ENCODE peak calls at places on chromosomes 3 and 15, in five cellular contexts. One of them, this sample, is unnamed.

GRCh38 chr15:66885281-66885915 is 180.0 kb upstream of the SMAD3 start:
- DNase-seq in activated T-cell treated with anti-CD3 and anti-CD28 coated beads for 1 hour: no peak
- DNase-seq in NCI-H1417: no peak
- DNase-seq in A172: no peak
- DNase-seq in fibroblast of mammary gland: no peak
- DNase-seq in this sample: no peak

GRCh38 chr3:64027708-64028107 is 4.4 kb upstream of the PSMD6 start:
- DNase-seq in NCI-H1417: no peak
- DNase-seq in fibroblast of mammary gland: no peak
- DNase-seq in A172: no peak
- DNase-seq in activated T-cell treated with anti-CD3 and anti-CD28 coated beads for 1 hour: no peak
- DNase-seq in this sample: no peak

GRCh38 chr15:27706300-27706699 is 392.8 kb downstream of the OCA2 start:
- DNase-seq in fibroblast of mammary gland: no peak
- DNase-seq in activated T-cell treated with anti-CD3 and anti-CD28 coated beads for 1 hour: no peak
- DNase-seq in A172: no peak
- DNase-seq in NCI-H1417: no peak
- DNase-seq in this sample: no peak

GRCh38 chr3:147361671-147362420 is 44.5 kb downstream of the ZIC4 start:
- DNase-seq in fibroblast of mammary gland: peak
- DNase-seq in A172: peak
- DNase-seq in NCI-H1417: peak
- DNase-seq in activated T-cell treated with anti-CD3 and anti-CD28 coated beads for 1 hour: no peak
- DNase-seq in this sample: peak

GRCh38 chr3:15616053-15616452 is 14.5 kb downstream of the BTD start:
- DNase-seq in activated T-cell treated with anti-CD3 and anti-CD28 coated beads for 1 hour: no peak
- DNase-seq in fibroblast of mammary gland: peak
- DNase-seq in NCI-H1417: no peak
- DNase-seq in A172: peak
- DNase-seq in this sample: peak

GRCh38 chr3:180354214-180354613 is 247.7 kb upstream of the TTC14 start:
- DNase-seq in fibroblast of mammary gland: no peak
- DNase-seq in A172: no peak
- DNase-seq in activated T-cell treated with anti-CD3 and anti-CD28 coated beads for 1 hour: no peak
- DNase-seq in NCI-H1417: no peak
- DNase-seq in this sample: no peak

GRCh38 chr3:45273681-45274515 is 47.8 kb upstream of the TMEM158 start:
- DNase-seq in A172: peak
- DNase-seq in NCI-H1417: no peak
- DNase-seq in activated T-cell treated with anti-CD3 and anti-CD28 coated beads for 1 hour: no peak
- DNase-seq in fibroblast of mammary gland: peak
- DNase-seq in this sample: no peak

GRCh38 chr15:41512512-41513281 is 930 bp downstream of the LTK start:
- DNase-seq in NCI-H1417: no peak
- DNase-seq in activated T-cell treated with anti-CD3 and anti-CD28 coated beads for 1 hour: no peak
- DNase-seq in fibroblast of mammary gland: no peak
- DNase-seq in A172: no peak
- DNase-seq in this sample: no peak

GRCh38 chr15:31571676-31572075 is 245.0 kb downstream of the KLF13 start:
- DNase-seq in A172: no peak
- DNase-seq in NCI-H1417: peak
- DNase-seq in fibroblast of mammary gland: no peak
- DNase-seq in activated T-cell treated with anti-CD3 and anti-CD28 coated beads for 1 hour: no peak
- DNase-seq in this sample: no peak

GRCh38 chr3:27960133-27960532 is 238.0 kb upstream of the EOMES start:
- DNase-seq in A172: peak
- DNase-seq in activated T-cell treated with anti-CD3 and anti-CD28 coated beads for 1 hour: no peak
- DNase-seq in NCI-H1417: peak
- DNase-seq in fibroblast of mammary gland: peak
- DNase-seq in this sample: peak

GRCh38 chr15:78092111-78093041 is at the start of gene SH2D7:
- DNase-seq in activated T-cell treated with anti-CD3 and anti-CD28 coated beads for 1 hour: no peak
- DNase-seq in A172: no peak
- DNase-seq in NCI-H1417: no peak
- DNase-seq in fibroblast of mammary gland: no peak
- DNase-seq in this sample: no peak

GRCh38 chr3:166478356-166478755 is 641.1 kb upstream of the BCHE start:
- DNase-seq in activated T-cell treated with anti-CD3 and anti-CD28 coated beads for 1 hour: no peak
- DNase-seq in fibroblast of mammary gland: no peak
- DNase-seq in A172: no peak
- DNase-seq in NCI-H1417: no peak
- DNase-seq in this sample: no peak

GRCh38 chr15:42194502-42194901 is 13.6 kb downstream of the VPS39 start:
- DNase-seq in fibroblast of mammary gland: peak
- DNase-seq in NCI-H1417: no peak
- DNase-seq in A172: peak
- DNase-seq in activated T-cell treated with anti-CD3 and anti-CD28 coated beads for 1 hour: no peak
- DNase-seq in this sample: peak

GRCh38 chr3:48432411-48433371 is 2.8 kb upstream of the PLXNB1 start:
- DNase-seq in fibroblast of mammary gland: no peak
- DNase-seq in NCI-H1417: no peak
- DNase-seq in A172: no peak
- DNase-seq in activated T-cell treated with anti-CD3 and anti-CD28 coated beads for 1 hour: no peak
- DNase-seq in this sample: no peak

GRCh38 chr3:129404610-129405009 is 23.8 kb downstream of the EFCAB12 start:
- DNase-seq in A172: no peak
- DNase-seq in NCI-H1417: no peak
- DNase-seq in fibroblast of mammary gland: no peak
- DNase-seq in activated T-cell treated with anti-CD3 and anti-CD28 coated beads for 1 hour: no peak
- DNase-seq in this sample: no peak

GRCh38 chr3:10558726-10559125 is 53.3 kb upstream of the ATP2B2 start:
- DNase-seq in NCI-H1417: peak
- DNase-seq in fibroblast of mammary gland: no peak
- DNase-seq in A172: no peak
- DNase-seq in activated T-cell treated with anti-CD3 and anti-CD28 coated beads for 1 hour: no peak
- DNase-seq in this sample: no peak

GRCh38 chr3:112818289-112818688 is 28.4 kb downstream of the CD200R1L start:
- DNase-seq in NCI-H1417: no peak
- DNase-seq in fibroblast of mammary gland: peak
- DNase-seq in A172: no peak
- DNase-seq in activated T-cell treated with anti-CD3 and anti-CD28 coated beads for 1 hour: no peak
- DNase-seq in this sample: peak